ENCODE peak calls at places on chromosomes 7 and 10, in four cellular contexts. R, K, N and Q are unnamed samples.

GRCh38 chr7:69617364-69617763 is 19.1 kb downstream of the AUTS2 start:
- DNase-seq in R (no peak), K (no peak), N (no peak), Q (no peak)

GRCh38 chr10:28442375-28442774 is 90.5 kb upstream of the WAC start:
- DNase-seq in R (no peak), N (no peak), K (no peak), Q (no peak)

GRCh38 chr7:51665045-51665785 is 348.6 kb upstream of the COBL start:
- DNase-seq in K (no peak), N (no peak), R (no peak), Q (no peak)

GRCh38 chr10:47028466-47028865 is 117.2 kb downstream of the PTPN20 start:
- DNase-seq in N (no peak), R (peak; percentile 34), K (peak; percentile 58), Q (no peak)

GRCh38 chr7:24290004-24290641 is 6.1 kb downstream of the NPY start:
- DNase-seq in N (peak; percentile 28), K (peak; percentile 70), R (no peak), Q (peak; percentile 68)

GRCh38 chr10:29064665-29065064 is 224.2 kb upstream of the LYZL1 start:
- DNase-seq in N (peak; percentile 6), K (no peak), R (no peak), Q (no peak)

GRCh38 chr10:101441539-101442455 is 87.8 kb downstream of the BTRC start:
- DNase-seq in K (no peak), R (no peak), N (peak; percentile 84), Q (peak; percentile 82)

GRCh38 chr10:132371641-132372081 is 25.3 kb upstream of the PWWP2B start:
- DNase-seq in R (peak; percentile 18), N (no peak), K (peak; percentile 68), Q (no peak)

GRCh38 chr10:117409549-117410283 is 34.5 kb upstream of the PDZD8 start:
- DNase-seq in K (no peak), N (no peak), R (no peak), Q (peak; percentile 76)